ENCODE peak calls at places on chromosomes 1 and 21, in five cellular contexts. One of them, this sample, is unnamed. For H3K36me3 and H3K4me1, the result is how much of the 10 kb centered on the place peaks cover.

GRCh38 chr1:9867408-9868243 is 42.4 kb downstream of the CTNNBIP1 start:
- DNase-seq in uterus: peak
- DNase-seq in prostate gland: peak
- DNase-seq in endodermal cell: peak
- DNase-seq in SK-N-SH: peak
- DNase-seq in this sample: peak

GRCh38 chr1:198086051-198086745 is 70.6 kb upstream of the NEK7 start:
- DNase-seq in uterus: no peak
- DNase-seq in prostate gland: no peak
- DNase-seq in SK-N-SH: no peak
- DNase-seq in endodermal cell: no peak
- DNase-seq in this sample: no peak

GRCh38 chr1:33164120-33164519 is 17.7 kb downstream of the TRIM62 start:
- DNase-seq in endodermal cell: peak
- DNase-seq in SK-N-SH: no peak
- DNase-seq in uterus: no peak
- DNase-seq in prostate gland: no peak
- DNase-seq in this sample: no peak

GRCh38 chr1:40153073-40153770 is 8.0 kb upstream of the RLF start:
- DNase-seq in uterus: no peak
- DNase-seq in SK-N-SH: peak
- DNase-seq in endodermal cell: peak
- DNase-seq in prostate gland: peak
- DNase-seq in this sample: no peak

GRCh38 chr1:191634801-191635520 is 523.3 kb upstream of the RGS18 start:
- DNase-seq in uterus: no peak
- DNase-seq in SK-N-SH: no peak
- DNase-seq in endodermal cell: no peak
- DNase-seq in prostate gland: no peak
- DNase-seq in this sample: no peak

GRCh38 chr1:157045251-157046218 is at the start of gene ARHGEF11:
- DNase-seq in uterus: peak
- DNase-seq in endodermal cell: peak
- DNase-seq in prostate gland: peak
- DNase-seq in SK-N-SH: peak
- DNase-seq in this sample: peak

GRCh38 chr1:70675737-70676156 is 264.7 kb downstream of the CTH start:
- DNase-seq in endodermal cell: peak
- DNase-seq in SK-N-SH: no peak
- DNase-seq in uterus: no peak
- DNase-seq in prostate gland: no peak
- DNase-seq in this sample: no peak

GRCh38 chr1:225844236-225845061 is 34.5 kb downstream of the EPHX1 start:
- DNase-seq in endodermal cell: peak
- DNase-seq in prostate gland: no peak
- DNase-seq in SK-N-SH: no peak
- DNase-seq in uterus: no peak
- DNase-seq in this sample: no peak

GRCh38 chr1:12065872-12066271 is 2.8 kb downstream of the TNFRSF8 start:
- DNase-seq in SK-N-SH: no peak
- DNase-seq in endodermal cell: no peak
- DNase-seq in prostate gland: no peak
- DNase-seq in uterus: no peak
- DNase-seq in this sample: no peak

GRCh38 chr1:164712131-164713031 is 153.4 kb downstream of the PBX1 start:
- DNase-seq in uterus: peak
- DNase-seq in endodermal cell: peak
- DNase-seq in SK-N-SH: peak
- DNase-seq in prostate gland: no peak
- DNase-seq in this sample: no peak

GRCh38 chr1:213464786-213465460 is 413.9 kb downstream of the RPS6KC1 start:
- DNase-seq in SK-N-SH: no peak
- DNase-seq in uterus: no peak
- DNase-seq in prostate gland: no peak
- DNase-seq in endodermal cell: no peak
- DNase-seq in this sample: no peak

GRCh38 chr1:240468616-240469015 is 143.3 kb downstream of the GREM2 start:
- DNase-seq in endodermal cell: no peak
- DNase-seq in SK-N-SH: no peak
- DNase-seq in uterus: no peak
- DNase-seq in prostate gland: no peak
- DNase-seq in this sample: no peak

GRCh38 chr1:41014871-41015270 is 6.7 kb downstream of the SLFNL1 start:
- DNase-seq in endodermal cell: no peak
- DNase-seq in uterus: no peak
- DNase-seq in SK-N-SH: no peak
- DNase-seq in prostate gland: no peak
- DNase-seq in this sample: no peak

GRCh38 chr1:22673486-22674409 is 20.7 kb downstream of the C1QB start:
- DNase-seq in SK-N-SH: peak
- DNase-seq in endodermal cell: peak
- DNase-seq in prostate gland: no peak
- DNase-seq in uterus: no peak
- DNase-seq in this sample: no peak

GRCh38 chr1:158028956-158029355 is 35.5 kb downstream of the KIRREL1 start:
- DNase-seq in SK-N-SH: no peak
- DNase-seq in prostate gland: peak
- DNase-seq in endodermal cell: no peak
- DNase-seq in uterus: no peak
- DNase-seq in this sample: no peak

GRCh38 chr21:40504825-40505224 is 342.1 kb downstream of the DSCAM start:
- DNase-seq in endodermal cell: no peak
- DNase-seq in uterus: no peak
- DNase-seq in prostate gland: no peak
- DNase-seq in SK-N-SH: no peak
- DNase-seq in this sample: no peak

GRCh38 chr1:117633423-117633822 is 27.6 kb downstream of the TENT5C start:
- DNase-seq in uterus: no peak
- DNase-seq in prostate gland: no peak
- DNase-seq in endodermal cell: no peak
- DNase-seq in SK-N-SH: no peak
- DNase-seq in this sample: no peak

GRCh38 chr1:9776685-9777084 is 47.1 kb downstream of the CLSTN1 start:
- DNase-seq in uterus: no peak
- DNase-seq in prostate gland: no peak
- DNase-seq in endodermal cell: no peak
- DNase-seq in SK-N-SH: no peak
- DNase-seq in this sample: no peak

GRCh38 chr1:170494369-170494768 is 37.6 kb upstream of the GORAB start:
- DNase-seq in SK-N-SH: no peak
- DNase-seq in uterus: no peak
- DNase-seq in prostate gland: no peak
- DNase-seq in endodermal cell: peak
- DNase-seq in this sample: no peak

GRCh38 chr1:229691362-229691761 is 65.3 kb downstream of the URB2 start:
- DNase-seq in endodermal cell: no peak
- DNase-seq in prostate gland: no peak
- DNase-seq in uterus: no peak
- DNase-seq in SK-N-SH: no peak
- DNase-seq in this sample: no peak

GRCh38 chr1:234725177-234726132 is 115.5 kb upstream of the IRF2BP2 start:
- DNase-seq in endodermal cell: no peak
- DNase-seq in SK-N-SH: no peak
- DNase-seq in prostate gland: peak
- DNase-seq in uterus: peak
- DNase-seq in this sample: peak

GRCh38 chr1:96183928-96184327 is 537.7 kb upstream of the PTBP2 start:
- DNase-seq in SK-N-SH: no peak
- DNase-seq in endodermal cell: no peak
- DNase-seq in prostate gland: no peak
- DNase-seq in uterus: no peak
- DNase-seq in this sample: no peak

GRCh38 chr1:21299007-21299406 is 8.7 kb upstream of the ECE1 start:
- DNase-seq in uterus: no peak
- DNase-seq in endodermal cell: no peak
- DNase-seq in prostate gland: no peak
- DNase-seq in SK-N-SH: no peak
- DNase-seq in this sample: no peak

GRCh38 chr1:77539510-77540142 is 142.8 kb downstream of the ZZZ3 start:
- DNase-seq in endodermal cell: no peak
- DNase-seq in SK-N-SH: peak
- DNase-seq in uterus: no peak
- DNase-seq in prostate gland: no peak
- DNase-seq in this sample: no peak

GRCh38 chr1:6848816-6849215 is 63.6 kb downstream of the CAMTA1 start:
- DNase-seq in prostate gland: no peak
- DNase-seq in uterus: no peak
- DNase-seq in endodermal cell: no peak
- DNase-seq in SK-N-SH: no peak
- DNase-seq in this sample: no peak

GRCh38 chr21:26626187-26626586 is 53.1 kb upstream of the CYYR1 start:
- DNase-seq in SK-N-SH: no peak
- DNase-seq in prostate gland: no peak
- DNase-seq in endodermal cell: no peak
- DNase-seq in uterus: no peak
- DNase-seq in this sample: no peak

DNA sequence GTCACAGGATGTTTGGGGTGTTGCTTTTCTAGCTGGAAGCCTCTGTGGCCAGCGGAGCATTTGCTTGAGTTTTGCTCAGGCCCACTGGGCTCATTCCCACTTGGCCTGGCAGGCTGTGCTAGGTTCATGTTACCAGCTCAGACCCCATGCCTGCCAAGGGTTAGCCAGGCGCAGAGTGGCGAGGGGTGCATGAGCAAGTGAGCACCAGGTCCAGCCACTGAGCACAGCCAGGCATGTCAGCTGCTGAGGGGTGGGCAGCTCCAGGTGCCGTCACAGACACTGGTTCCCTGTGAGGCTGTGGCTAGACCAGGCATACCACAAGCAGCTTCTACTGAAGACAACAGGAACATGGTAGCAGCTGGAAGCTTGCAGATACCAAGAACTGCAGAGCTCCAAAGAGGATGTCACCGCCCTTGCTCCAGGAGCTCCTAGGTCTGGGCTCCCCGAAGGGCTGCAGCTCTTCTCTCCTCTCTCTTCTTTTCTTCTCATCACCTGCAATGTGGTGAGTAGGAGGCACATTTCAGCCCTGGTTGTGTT is 52.0 kb upstream of the CYYR1 start:
- DNase-seq in SK-N-SH: no peak
- DNase-seq in prostate gland: no peak
- DNase-seq in uterus: no peak
- DNase-seq in endodermal cell: no peak
- DNase-seq in this sample: no peak
- H3K27ac ChIP-seq in SK-N-SH: no peak
- H3K27ac ChIP-seq in prostate gland: no peak
- H3K27ac ChIP-seq in uterus: no peak
- H3K27ac ChIP-seq in endodermal cell: no peak
- H3K27ac ChIP-seq in this sample: no peak

GRCh38 chr1:174070614-174071013 is 48.5 kb upstream of the RC3H1 start:
- DNase-seq in uterus: no peak
- DNase-seq in prostate gland: no peak
- DNase-seq in SK-N-SH: no peak
- DNase-seq in endodermal cell: no peak
- DNase-seq in this sample: no peak
- H3K36me3 ChIP-seq in uterus: under half
- H3K36me3 ChIP-seq in prostate gland: under half
- H3K36me3 ChIP-seq in SK-N-SH: under half
- H3K36me3 ChIP-seq in endodermal cell: under half
- H3K36me3 ChIP-seq in this sample: under half

DNA sequence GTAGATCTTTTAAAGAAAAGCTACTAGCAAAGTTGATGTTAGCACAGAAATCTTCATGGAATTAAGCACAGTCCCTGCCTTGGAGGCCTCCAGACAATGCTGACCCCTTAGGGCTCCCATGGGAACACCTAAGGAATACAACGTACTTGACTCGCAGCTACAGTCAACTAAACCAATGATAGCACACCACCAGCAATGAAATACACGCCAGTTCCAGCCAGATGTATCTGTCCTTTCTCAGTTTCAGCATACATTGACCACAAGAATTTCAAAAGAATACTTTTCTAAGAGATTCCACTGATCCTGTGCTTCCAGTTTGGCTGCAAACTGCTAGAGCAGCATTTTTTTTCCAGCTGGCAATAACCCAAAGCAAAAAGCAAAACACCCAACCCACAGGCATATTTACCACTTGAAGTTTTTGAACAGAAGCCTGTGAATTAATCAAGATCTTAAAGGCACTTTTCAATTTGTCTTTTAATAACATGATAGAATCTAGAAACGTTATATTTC is 42.8 kb upstream of the KRTAP11-1 start:
- DNase-seq in SK-N-SH: no peak
- DNase-seq in prostate gland: no peak
- DNase-seq in endodermal cell: no peak
- DNase-seq in uterus: no peak
- DNase-seq in this sample: no peak
- H3K4me1 ChIP-seq in SK-N-SH: under half
- H3K4me1 ChIP-seq in prostate gland: under half
- H3K4me1 ChIP-seq in endodermal cell: under half
- H3K4me1 ChIP-seq in uterus: under half
- H3K4me1 ChIP-seq in this sample: under half

GRCh38 chr1:211382714-211383480 is 56.3 kb downstream of the TRAF5 start:
- DNase-seq in endodermal cell: peak
- DNase-seq in SK-N-SH: peak
- DNase-seq in uterus: peak
- DNase-seq in prostate gland: peak
- DNase-seq in this sample: peak

GRCh38 chr1:211381481-211382181 is 55.0 kb downstream of the TRAF5 start:
- DNase-seq in SK-N-SH: no peak
- DNase-seq in uterus: no peak
- DNase-seq in prostate gland: no peak
- DNase-seq in endodermal cell: no peak
- DNase-seq in this sample: no peak

GRCh38 chr1:211384524-211384923 is 57.9 kb downstream of the TRAF5 start:
- DNase-seq in prostate gland: no peak
- DNase-seq in uterus: no peak
- DNase-seq in SK-N-SH: no peak
- DNase-seq in endodermal cell: no peak
- DNase-seq in this sample: no peak

GRCh38 chr1:211382182-211382713 is 55.6 kb downstream of the TRAF5 start:
- DNase-seq in endodermal cell: no peak
- DNase-seq in prostate gland: no peak
- DNase-seq in SK-N-SH: no peak
- DNase-seq in uterus: no peak
- DNase-seq in this sample: no peak

GRCh38 chr1:211386931-211387330 is 60.3 kb downstream of the TRAF5 start:
- DNase-seq in endodermal cell: no peak
- DNase-seq in prostate gland: no peak
- DNase-seq in uterus: no peak
- DNase-seq in SK-N-SH: no peak
- DNase-seq in this sample: no peak
- H3K27ac ChIP-seq in endodermal cell: no peak
- H3K27ac ChIP-seq in prostate gland: no peak
- H3K27ac ChIP-seq in uterus: no peak
- H3K27ac ChIP-seq in SK-N-SH: no peak
- H3K27ac ChIP-seq in this sample: no peak

GRCh38 chr1:203711251-203712007 is 53.6 kb upstream of the LAX1 start:
- DNase-seq in endodermal cell: no peak
- DNase-seq in uterus: no peak
- DNase-seq in SK-N-SH: no peak
- DNase-seq in prostate gland: no peak
- DNase-seq in this sample: no peak
- H3K36me3 ChIP-seq in endodermal cell: half or more
- H3K36me3 ChIP-seq in uterus: under half
- H3K36me3 ChIP-seq in SK-N-SH: half or more
- H3K36me3 ChIP-seq in prostate gland: under half
- H3K36me3 ChIP-seq in this sample: half or more